ENCODE peak calls at places on chromosomes 5 and 9, in ten cellular contexts. V is heart left ventricle, T is A549, M is IMR-90, I is H54, F is right lobe of liver, U is uterus, W is adrenal gland, Q is body of pancreas, X is breast epithelium. J is an unnamed sample.

GRCh38 chr9:7320139-7320538 is 479.4 kb downstream of the DMAC1 start:
- DNase-seq in T (peak; percentile 26), X (no peak), M (peak; percentile 99), F (no peak), W (no peak), U (peak; percentile 50), Q (no peak), V (no peak), I (peak; percentile 57), J (peak; percentile 79)

GRCh38 chr9:127057970-127058644 is 64.3 kb downstream of the ANGPTL2 start:
- DNase-seq in X (no peak), Q (no peak), I (no peak), F (no peak), T (no peak), W (peak; percentile 54), V (no peak), U (no peak), M (peak; percentile 31), J (no peak)

GRCh38 chr5:138275379-138275782 is 960 bp upstream of the GFRA3 start:
- DNase-seq in X (no peak), V (no peak), F (no peak), Q (peak; percentile 20), U (no peak), M (no peak), W (no peak), I (no peak), T (no peak), J (peak; percentile 47)

GRCh38 chr9:124045830-124046177 is 34.2 kb downstream of the LHX2 start:
- DNase-seq in Q (no peak), I (no peak), F (no peak), W (peak; percentile 23), T (no peak), X (no peak), U (no peak), V (no peak), M (no peak), J (no peak)

GRCh38 chr5:106882035-106882434 is 788.7 kb downstream of the EFNA5 start:
- DNase-seq in T (no peak), M (no peak), X (no peak), U (no peak), F (no peak), I (no peak), W (no peak), V (no peak), Q (no peak), J (no peak)

GRCh38 chr9:136011703-136012496 is 50.7 kb upstream of the UBAC1 start:
- DNase-seq in U (peak; percentile 80), I (peak; percentile 58), F (peak; percentile 89), X (no peak), W (peak; percentile 95), M (peak; percentile 59), V (peak; percentile 92), T (no peak), Q (peak; percentile 51), J (no peak)

GRCh38 chr9:136995370-136995769 is 998 bp downstream of the CLIC3 start:
- DNase-seq in Q (no peak), W (no peak), U (no peak), I (no peak), X (no peak), F (no peak), M (no peak), V (no peak), T (no peak), J (no peak)

GRCh38 chr5:28328691-28329090 is 1290.3 kb upstream of the CDH9 start:
- DNase-seq in U (no peak), F (no peak), T (no peak), W (no peak), I (no peak), M (no peak), X (no peak), V (no peak), Q (no peak), J (no peak)

GRCh38 chr9:33445389-33445881 is 2.0 kb downstream of the AQP3 start:
- DNase-seq in T (no peak), I (no peak), Q (peak; percentile 86), W (no peak), U (no peak), F (peak; percentile 59), V (no peak), M (no peak), X (peak; percentile 75), J (peak; percentile 52)

GRCh38 chr5:53679261-53679660 is 118.8 kb downstream of the NDUFS4 start:
- DNase-seq in Q (no peak), V (no peak), I (no peak), M (peak; percentile 49), W (no peak), U (no peak), F (no peak), T (no peak), X (no peak), J (no peak)

GRCh38 chr5:178590141-178590923 is at the start of gene COL23A1:
- DNase-seq in I (no peak), F (peak; percentile 58), T (no peak), Q (peak; percentile 34), M (peak; percentile 43), X (no peak), W (peak; percentile 30), V (peak; percentile 80), U (peak; percentile 33), J (peak; percentile 51)

GRCh38 chr5:74567351-74567870 is 73.1 kb downstream of the ENC1 start:
- DNase-seq in W (no peak), V (no peak), U (no peak), F (no peak), M (no peak), Q (peak; percentile 16), T (no peak), X (no peak), I (no peak), J (no peak)

GRCh38 chr9:137220317-137221094 is 1.5 kb downstream of the RNF208 start:
- DNase-seq in Q (peak; percentile 29), M (no peak), X (no peak), W (no peak), I (no peak), T (no peak), V (no peak), U (no peak), F (no peak), J (no peak)

GRCh38 chr9:131645078-131645776 is 94.6 kb downstream of the RAPGEF1 start:
- DNase-seq in T (no peak), W (no peak), Q (no peak), I (no peak), X (no peak), V (no peak), F (no peak), U (no peak), M (no peak), J (no peak)

GRCh38 chr9:137162505-137163100 is 7.2 kb downstream of the LRRC26 start:
- DNase-seq in Q (peak; percentile 73), I (no peak), X (no peak), V (no peak), W (peak; percentile 51), F (no peak), M (no peak), T (no peak), U (no peak), J (peak; percentile 36)

DNA sequence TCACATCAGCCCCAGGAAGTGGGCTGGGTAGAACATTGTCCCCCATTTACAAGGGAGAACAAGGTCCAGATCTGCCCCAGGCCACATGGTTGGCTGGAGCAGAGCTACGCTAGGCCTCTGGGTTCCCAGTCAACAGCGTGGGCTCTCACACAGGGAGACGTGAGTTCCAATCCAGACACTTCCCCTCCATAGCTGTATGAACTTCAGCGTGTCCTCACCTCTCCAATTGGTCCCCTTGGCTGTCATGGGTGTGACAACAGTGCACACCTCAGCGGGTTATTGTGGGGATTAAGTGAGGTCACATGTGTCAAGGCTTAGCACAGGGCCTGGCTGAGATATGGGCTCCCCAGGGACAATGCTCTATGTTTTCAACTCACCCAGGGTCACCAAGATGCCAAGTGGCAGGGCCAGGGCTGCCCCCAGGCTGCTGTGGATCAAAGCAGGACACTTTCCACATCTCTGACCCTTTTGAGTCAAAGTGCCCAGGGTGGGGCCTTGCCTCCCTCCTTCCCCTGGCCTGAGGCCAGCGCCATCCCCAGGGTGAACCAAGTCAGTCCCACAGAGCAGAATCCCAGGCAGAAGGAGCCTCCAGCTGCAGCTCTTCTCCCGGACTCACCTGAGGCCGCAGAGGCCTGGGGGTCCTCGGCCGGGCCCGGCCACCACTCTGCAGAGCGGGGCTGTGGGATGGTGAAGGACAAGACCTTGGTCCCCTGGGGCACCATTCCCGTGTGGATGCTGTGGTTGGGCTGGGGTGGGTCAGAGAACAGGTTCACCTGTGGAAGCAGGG is 19.8 kb downstream of the AKNA start:
- DNase-seq in W (no peak), V (no peak), I (no peak), X (no peak), T (no peak), Q (no peak), F (no peak), U (no peak), M (no peak), J (no peak)
- TF ChIP-seq POLR2A in W (no peak), V (no peak), I (no peak), X (no peak), T (no peak), Q (no peak), F (no peak), U (no peak), M (no peak), J (no peak)

GRCh38 chr5:40691894-40692293 is 12.2 kb downstream of the PTGER4 start:
- DNase-seq in M (no peak), T (no peak), Q (no peak), X (no peak), V (no peak), W (no peak), F (no peak), I (no peak), U (no peak), J (no peak)

GRCh38 chr5:40689442-40689841 is 9.7 kb downstream of the PTGER4 start:
- DNase-seq in U (no peak), I (peak; percentile 80), X (no peak), W (peak; percentile 49), Q (no peak), M (peak; percentile 98), F (no peak), T (peak; percentile 79), V (no peak), J (peak; percentile 36)

GRCh38 chr5:40700116-40700822 is 20.6 kb downstream of the PTGER4 start:
- DNase-seq in V (no peak), F (no peak), X (no peak), I (no peak), M (no peak), Q (no peak), T (no peak), U (no peak), W (no peak), J (no peak)

GRCh38 chr5:40694433-40694832 is 14.7 kb downstream of the PTGER4 start:
- DNase-seq in T (no peak), V (no peak), X (no peak), Q (no peak), F (no peak), M (no peak), I (no peak), W (no peak), U (no peak), J (no peak)
- TF ChIP-seq POLR2A in T (no peak), V (no peak), X (no peak), Q (no peak), F (no peak), M (no peak), I (no peak), W (no peak), U (no peak), J (no peak)

GRCh38 chr9:87610200-87611155 is 112.8 kb downstream of the DAPK1 start:
- DNase-seq in Q (no peak), F (no peak), M (peak; percentile 39), W (no peak), U (no peak), I (no peak), V (no peak), T (no peak), X (no peak), J (no peak)
- TF ChIP-seq POLR2A in Q (no peak), F (no peak), M (no peak), W (no peak), U (no peak), I (no peak), V (no peak), T (no peak), X (no peak), J (no peak)

GRCh38 chr5:78648359-78649219 is at the start of gene LHFPL2:
- DNase-seq in Q (peak; percentile 87), I (no peak), X (peak; percentile 63), W (peak; percentile 81), F (peak; percentile 82), M (peak; percentile 68), V (peak; percentile 88), U (peak; percentile 80), T (peak; percentile 78), J (peak; percentile 80)
- TF ChIP-seq POLR2A in Q (peak; percentile 76), I (peak; percentile 46), X (no peak), W (no peak), F (no peak), M (peak; percentile 63), V (no peak), U (peak; percentile 65), T (peak; percentile 45), J (no peak)